ENCODE peak calls at places on chromosomes 13 and 19, in seven cellular contexts. I is uterus, P is non-pigmented ciliary epithelial cell, X is memory B cell, F is suprapubic skin, H is NCI-H2081, M is HAP-1. D is an unnamed sample.

GRCh38 chr13:99386495-99386894 is 79.3 kb upstream of the GPR183 start:
- DNase-seq in I (no peak), P (no peak), X (no peak), F (no peak), H (no peak), M (no peak), D (no peak)

GRCh38 chr19:45419895-45420294 is 3.8 kb downstream of the ERCC1 start:
- DNase-seq in I (no peak), P (no peak), X (no peak), F (no peak), H (no peak), M (no peak), D (no peak)

GRCh38 chr19:409006-409514 is at the start of gene C2CD4C:
- DNase-seq in I (no peak), P (no peak), X (no peak), F (peak), H (no peak), M (peak), D (no peak)

GRCh38 chr19:15379996-15380647 is 535 bp upstream of the AKAP8 start:
- DNase-seq in I (no peak), P (no peak), X (no peak), F (no peak), H (peak), M (peak), D (no peak)

GRCh38 chr19:37905936-37906867 is at the start of gene WDR87:
- DNase-seq in I (peak), P (no peak), X (no peak), F (no peak), H (peak), M (peak), D (peak)

GRCh38 chr13:49898792-49899191 is 37.3 kb downstream of the SPRYD7 start:
- DNase-seq in I (no peak), P (no peak), X (no peak), F (no peak), H (no peak), M (no peak), D (no peak)

GRCh38 chr13:99658266-99658991 is 157.2 kb downstream of the TM9SF2 start:
- DNase-seq in I (peak), P (no peak), X (peak), F (peak), H (peak), M (peak), D (peak)

GRCh38 chr19:46717034-46717715 is at the start of gene PRKD2:
- DNase-seq in I (peak), P (no peak), X (peak), F (peak), H (peak), M (peak), D (peak)

GRCh38 chr13:49584771-49585182 is 581 bp downstream of the RCBTB1 start:
- DNase-seq in I (no peak), P (no peak), X (no peak), F (no peak), H (no peak), M (no peak), D (no peak)

GRCh38 chr19:2282062-2282861 is at the start of gene PEAK3:
- DNase-seq in I (peak), P (no peak), X (no peak), F (peak), H (no peak), M (no peak), D (peak)

GRCh38 chr19:33704271-33704670 is 82.5 kb downstream of the CHST8 start:
- DNase-seq in I (no peak), P (no peak), X (no peak), F (no peak), H (no peak), M (no peak), D (no peak)

GRCh38 chr19:6475321-6476108 is 6.1 kb downstream of the DENND1C start:
- DNase-seq in I (no peak), P (no peak), X (no peak), F (no peak), H (no peak), M (no peak), D (no peak)

GRCh38 chr13:110327036-110327790 is 20.1 kb downstream of the COL4A2 start:
- DNase-seq in I (no peak), P (no peak), X (no peak), F (no peak), H (no peak), M (no peak), D (no peak)

GRCh38 chr19:42635233-42635539 is 40.5 kb upstream of the CEACAM8 start:
- DNase-seq in I (no peak), P (no peak), X (no peak), F (no peak), H (no peak), M (no peak), D (no peak)

GRCh38 chr13:99600318-99600717 is 99.0 kb downstream of the TM9SF2 start:
- DNase-seq in I (no peak), P (no peak), X (no peak), F (no peak), H (no peak), M (no peak), D (no peak)

GRCh38 chr19:33686246-33686645 is 64.5 kb downstream of the CHST8 start:
- DNase-seq in I (no peak), P (no peak), X (no peak), F (peak), H (no peak), M (no peak), D (no peak)

GRCh38 chr13:98221234-98221633 is 44.2 kb upstream of the RNF113B start:
- DNase-seq in I (no peak), P (no peak), X (no peak), F (no peak), H (no peak), M (no peak), D (no peak)

GRCh38 chr13:114106526-114106925 is 25.9 kb downstream of the RASA3 start:
- DNase-seq in I (no peak), P (no peak), X (no peak), F (no peak), H (no peak), M (no peak), D (no peak)

GRCh38 chr13:79423801-79424642 is 18.0 kb upstream of the RBM26 start:
- DNase-seq in I (no peak), P (no peak), X (no peak), F (no peak), H (peak), M (peak), D (peak)

GRCh38 chr13:29607465-29607864 is 12.0 kb upstream of the SLC7A1 start:
- DNase-seq in I (no peak), P (no peak), X (no peak), F (no peak), H (no peak), M (no peak), D (no peak)

GRCh38 chr13:86976521-86977324 is 694.4 kb upstream of the SLITRK5 start:
- DNase-seq in I (no peak), P (no peak), X (no peak), F (no peak), H (no peak), M (no peak), D (no peak)

GRCh38 chr19:37413243-37414084 is 42.6 kb downstream of the ZNF527 start:
- DNase-seq in I (no peak), P (no peak), X (no peak), F (no peak), H (no peak), M (no peak), D (no peak)

GRCh38 chr13:30713133-30713532 is 22.2 kb upstream of the ALOX5AP start:
- DNase-seq in I (no peak), P (no peak), X (no peak), F (no peak), H (no peak), M (no peak), D (no peak)

GRCh38 chr13:109941221-109941620 is 154.8 kb upstream of the IRS2 start:
- DNase-seq in I (no peak), P (no peak), X (no peak), F (no peak), H (no peak), M (no peak), D (no peak)

GRCh38 chr13:30033681-30034447 is 183.4 kb upstream of the UBL3 start:
- DNase-seq in I (no peak), P (peak), X (no peak), F (no peak), H (no peak), M (no peak), D (no peak)

GRCh38 chr19:11552666-11553372 is 6.2 kb downstream of the ELOF1 start:
- DNase-seq in I (no peak), P (no peak), X (no peak), F (no peak), H (no peak), M (no peak), D (no peak)

GRCh38 chr13:30870049-30870884 is 35.8 kb upstream of the MEDAG start:
- DNase-seq in I (peak), P (peak), X (no peak), F (peak), H (no peak), M (no peak), D (no peak)

GRCh38 chr13:42048625-42049453 is at the start of gene DGKH:
- DNase-seq in I (peak), P (no peak), X (peak), F (peak), H (peak), M (peak), D (peak)

GRCh38 chr19:34282611-34283519 is 28.5 kb downstream of the GARRE1 start:
- DNase-seq in I (no peak), P (no peak), X (no peak), F (no peak), H (no peak), M (no peak), D (no peak)

GRCh38 chr19:17394891-17395415 is 957 bp upstream of the CCDC194 start:
- DNase-seq in I (peak), P (no peak), X (no peak), F (no peak), H (peak), M (peak), D (no peak)

GRCh38 chr19:14511245-14511625 is 7.0 kb downstream of the DNAJB1 start:
- DNase-seq in I (no peak), P (no peak), X (no peak), F (no peak), H (no peak), M (no peak), D (no peak)

GRCh38 chr19:47331931-47332547 is at the start of gene C5AR2:
- DNase-seq in I (no peak), P (no peak), X (no peak), F (no peak), H (no peak), M (no peak), D (no peak)

GRCh38 chr13:104326523-104326922 is 1260.3 kb upstream of the SLC10A2 start:
- DNase-seq in I (no peak), P (no peak), X (no peak), F (no peak), H (no peak), M (no peak), D (no peak)

GRCh38 chr19:15101479-15102082 is 5.6 kb upstream of the SYDE1 start:
- DNase-seq in I (no peak), P (no peak), X (no peak), F (no peak), H (peak), M (no peak), D (no peak)

GRCh38 chr13:112821340-112822055 is 131.7 kb downstream of the ATP11A start:
- DNase-seq in I (no peak), P (no peak), X (no peak), F (peak), H (no peak), M (no peak), D (no peak)

GRCh38 chr19:1122972-1123363 is 19.2 kb downstream of the GPX4 start:
- DNase-seq in I (peak), P (no peak), X (peak), F (no peak), H (no peak), M (peak), D (no peak)

GRCh38 chr19:4575267-4575793 is 15.8 kb upstream of the SEMA6B start:
- DNase-seq in I (peak), P (peak), X (no peak), F (no peak), H (no peak), M (peak), D (no peak)

GRCh38 chr13:26616126-26616525 is 58.6 kb downstream of the WASF3 start:
- DNase-seq in I (no peak), P (no peak), X (no peak), F (no peak), H (no peak), M (no peak), D (no peak)

GRCh38 chr13:23696610-23697009 is 126.4 kb downstream of the TNFRSF19 start:
- DNase-seq in I (no peak), P (no peak), X (no peak), F (no peak), H (no peak), M (no peak), D (no peak)

GRCh38 chr19:49939721-49940481 is 10.6 kb upstream of the NUP62 start:
- DNase-seq in I (no peak), P (no peak), X (no peak), F (no peak), H (no peak), M (no peak), D (no peak)